ENCODE peak calls at places on chromosomes 2 and 18, in five cellular contexts. One of them, this sample, is unnamed.

GRCh38 chr2:108396845-108397244 is 19.1 kb downstream of the SULT1C4 start:
- DNase-seq in astrocyte of the spinal cord: peak; percentile 42
- DNase-seq in mesendoderm: peak; percentile 72
- DNase-seq in coronary artery: no peak
- DNase-seq in uterus: no peak
- DNase-seq in this sample: peak; percentile 70

GRCh38 chr18:8959551-8960135 is 142.9 kb upstream of the NDUFV2 start:
- DNase-seq in mesendoderm: peak; percentile 82
- DNase-seq in astrocyte of the spinal cord: no peak
- DNase-seq in coronary artery: no peak
- DNase-seq in uterus: no peak
- DNase-seq in this sample: no peak

GRCh38 chr2:8607591-8607990 is 74.3 kb upstream of the ID2 start:
- DNase-seq in mesendoderm: no peak
- DNase-seq in astrocyte of the spinal cord: peak; percentile 81
- DNase-seq in uterus: no peak
- DNase-seq in coronary artery: no peak
- DNase-seq in this sample: peak; percentile 70

GRCh38 chr2:7279421-7279949 is 362.3 kb downstream of the RNF144A start:
- DNase-seq in mesendoderm: no peak
- DNase-seq in astrocyte of the spinal cord: no peak
- DNase-seq in uterus: no peak
- DNase-seq in coronary artery: no peak
- DNase-seq in this sample: no peak

GRCh38 chr2:137910641-137911040 is 53.6 kb upstream of the HNMT start:
- DNase-seq in coronary artery: no peak
- DNase-seq in astrocyte of the spinal cord: peak; percentile 43
- DNase-seq in mesendoderm: peak; percentile 19
- DNase-seq in uterus: no peak
- DNase-seq in this sample: peak; percentile 49

GRCh38 chr2:11343626-11344341 is 652 bp downstream of the ROCK2 start:
- DNase-seq in mesendoderm: peak; percentile 91
- DNase-seq in coronary artery: peak; percentile 78
- DNase-seq in astrocyte of the spinal cord: peak; percentile 27
- DNase-seq in uterus: peak; percentile 43
- DNase-seq in this sample: no peak

GRCh38 chr2:129768485-129769258 is 210.8 kb upstream of the RAB6C start:
- DNase-seq in mesendoderm: no peak
- DNase-seq in uterus: no peak
- DNase-seq in astrocyte of the spinal cord: no peak
- DNase-seq in coronary artery: no peak
- DNase-seq in this sample: no peak

GRCh38 chr2:195313976-195314375 is 343.1 kb upstream of the SLC39A10 start:
- DNase-seq in astrocyte of the spinal cord: no peak
- DNase-seq in uterus: no peak
- DNase-seq in coronary artery: no peak
- DNase-seq in mesendoderm: no peak
- DNase-seq in this sample: no peak

GRCh38 chr2:238003234-238004032 is 36.6 kb downstream of the UBE2F start:
- DNase-seq in uterus: no peak
- DNase-seq in astrocyte of the spinal cord: no peak
- DNase-seq in mesendoderm: no peak
- DNase-seq in coronary artery: no peak
- DNase-seq in this sample: no peak

GRCh38 chr18:47931707-47932103 is 1.2 kb upstream of the SMAD2 start:
- DNase-seq in coronary artery: no peak
- DNase-seq in uterus: peak; percentile 17
- DNase-seq in astrocyte of the spinal cord: peak; percentile 28
- DNase-seq in mesendoderm: peak; percentile 86
- DNase-seq in this sample: no peak

GRCh38 chr18:26867471-26867870 is 2.0 kb upstream of the AQP4 start:
- DNase-seq in astrocyte of the spinal cord: no peak
- DNase-seq in mesendoderm: no peak
- DNase-seq in uterus: no peak
- DNase-seq in coronary artery: no peak
- DNase-seq in this sample: no peak

GRCh38 chr2:225295102-225295501 is 104.4 kb upstream of the NYAP2 start:
- DNase-seq in mesendoderm: no peak
- DNase-seq in uterus: no peak
- DNase-seq in coronary artery: no peak
- DNase-seq in astrocyte of the spinal cord: no peak
- DNase-seq in this sample: no peak

GRCh38 chr2:17815466-17816184 is 635 bp upstream of the MSGN1 start:
- DNase-seq in astrocyte of the spinal cord: no peak
- DNase-seq in uterus: no peak
- DNase-seq in mesendoderm: peak; percentile 32
- DNase-seq in coronary artery: no peak
- DNase-seq in this sample: no peak

GRCh38 chr2:16348821-16349515 is 316.7 kb downstream of the CYRIA start:
- DNase-seq in coronary artery: no peak
- DNase-seq in mesendoderm: no peak
- DNase-seq in uterus: no peak
- DNase-seq in astrocyte of the spinal cord: no peak
- DNase-seq in this sample: no peak

GRCh38 chr18:57150828-57151227 is 3.9 kb downstream of the BOD1L2 start:
- DNase-seq in uterus: no peak
- DNase-seq in astrocyte of the spinal cord: no peak
- DNase-seq in coronary artery: no peak
- DNase-seq in mesendoderm: peak; percentile 54
- DNase-seq in this sample: no peak

GRCh38 chr18:49655266-49656097 is 93.6 kb downstream of the LIPG start:
- DNase-seq in uterus: no peak
- DNase-seq in coronary artery: peak; percentile 33
- DNase-seq in mesendoderm: no peak
- DNase-seq in astrocyte of the spinal cord: no peak
- DNase-seq in this sample: no peak

GRCh38 chr2:85523906-85524566 is 14.9 kb upstream of the MAT2A start:
- DNase-seq in uterus: no peak
- DNase-seq in mesendoderm: peak; percentile 42
- DNase-seq in coronary artery: no peak
- DNase-seq in astrocyte of the spinal cord: no peak
- DNase-seq in this sample: no peak

GRCh38 chr18:37476182-37476581 is 89.4 kb downstream of the CELF4 start:
- DNase-seq in astrocyte of the spinal cord: no peak
- DNase-seq in mesendoderm: peak; percentile 55
- DNase-seq in uterus: no peak
- DNase-seq in coronary artery: no peak
- DNase-seq in this sample: no peak

GRCh38 chr2:187689372-187689771 is 135.1 kb upstream of the TFPI start:
- DNase-seq in astrocyte of the spinal cord: peak; percentile 52
- DNase-seq in mesendoderm: no peak
- DNase-seq in coronary artery: no peak
- DNase-seq in uterus: no peak
- DNase-seq in this sample: peak; percentile 21

GRCh38 chr2:70719231-70719630 is 48.8 kb downstream of the ADD2 start:
- DNase-seq in uterus: no peak
- DNase-seq in astrocyte of the spinal cord: no peak
- DNase-seq in mesendoderm: no peak
- DNase-seq in coronary artery: no peak
- DNase-seq in this sample: no peak

GRCh38 chr2:96533292-96534073 is 3.1 kb upstream of the ARID5A start:
- DNase-seq in uterus: peak; percentile 91
- DNase-seq in astrocyte of the spinal cord: peak; percentile 40
- DNase-seq in coronary artery: peak; percentile 97
- DNase-seq in mesendoderm: no peak
- DNase-seq in this sample: peak; percentile 84

GRCh38 chr2:96532641-96533291 is 3.8 kb upstream of the ARID5A start:
- DNase-seq in astrocyte of the spinal cord: no peak
- DNase-seq in coronary artery: no peak
- DNase-seq in mesendoderm: no peak
- DNase-seq in uterus: no peak
- DNase-seq in this sample: no peak

GRCh38 chr2:96531366-96531765 is 5.2 kb upstream of the ARID5A start:
- DNase-seq in coronary artery: peak; percentile 77
- DNase-seq in uterus: peak; percentile 57
- DNase-seq in mesendoderm: no peak
- DNase-seq in astrocyte of the spinal cord: no peak
- DNase-seq in this sample: no peak

GRCh38 chr2:96530474-96531357 is 5.8 kb upstream of the ARID5A start:
- DNase-seq in astrocyte of the spinal cord: no peak
- DNase-seq in mesendoderm: no peak
- DNase-seq in coronary artery: no peak
- DNase-seq in uterus: peak; percentile 43
- DNase-seq in this sample: no peak

DNA sequence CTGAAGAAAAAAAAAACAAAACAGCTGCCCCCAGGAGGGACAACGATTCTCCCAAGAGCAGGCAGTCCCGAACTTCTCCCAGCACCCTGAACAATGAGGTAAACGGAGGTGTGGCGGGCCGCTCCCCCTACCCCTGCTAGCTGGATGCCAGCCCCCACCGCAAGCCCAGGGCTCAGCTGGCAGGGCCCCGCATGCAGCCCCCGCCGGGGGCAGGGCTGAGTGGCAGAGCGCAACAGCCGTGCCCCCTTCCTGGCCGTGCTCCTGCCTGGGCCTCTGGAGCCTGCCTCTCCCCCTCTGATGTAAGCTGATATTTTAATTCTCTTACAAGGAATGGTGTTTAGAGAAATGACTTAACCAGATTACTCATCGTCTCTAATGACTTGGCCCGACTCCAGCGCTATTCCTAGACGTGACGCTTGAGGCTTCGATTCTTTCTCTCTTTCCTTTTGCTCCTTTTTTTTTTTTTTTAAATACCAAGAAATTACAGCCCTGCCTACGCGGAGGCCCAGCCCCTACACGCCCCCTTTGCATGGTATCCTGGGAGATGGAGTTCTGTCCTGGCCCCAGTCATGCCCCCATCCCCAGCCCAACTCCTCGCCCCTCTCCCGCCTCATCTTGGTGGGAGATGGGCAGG is 4.6 kb upstream of the ARID5A start:
- DNase-seq in uterus: peak; percentile 100
- DNase-seq in coronary artery: peak; percentile 97
- DNase-seq in mesendoderm: peak; percentile 91
- DNase-seq in astrocyte of the spinal cord: peak; percentile 99
- DNase-seq in this sample: peak; percentile 99
- H3K4me3 ChIP-seq in uterus: peak overlapping the region; percentile 16
- H3K4me3 ChIP-seq in coronary artery: peak overlapping the region; percentile 53
- H3K4me3 ChIP-seq in mesendoderm: no peak overlapping the region
- H3K4me3 ChIP-seq in astrocyte of the spinal cord: peak overlapping the region; percentile 0
- H3K4me3 ChIP-seq in this sample: peak overlapping the region; percentile 27

GRCh38 chr2:241842067-241842415 is 16.7 kb downstream of the PDCD1 start:
- DNase-seq in uterus: no peak
- DNase-seq in coronary artery: no peak
- DNase-seq in mesendoderm: no peak
- DNase-seq in astrocyte of the spinal cord: no peak
- DNase-seq in this sample: no peak

GRCh38 chr2:241844066-241844728 is 14.5 kb downstream of the PDCD1 start:
- DNase-seq in uterus: peak; percentile 62
- DNase-seq in astrocyte of the spinal cord: peak; percentile 14
- DNase-seq in coronary artery: peak; percentile 82
- DNase-seq in mesendoderm: peak; percentile 57
- DNase-seq in this sample: peak; percentile 40

GRCh38 chr2:241844831-241845578 is 13.7 kb downstream of the PDCD1 start:
- DNase-seq in coronary artery: no peak
- DNase-seq in astrocyte of the spinal cord: no peak
- DNase-seq in uterus: peak; percentile 16
- DNase-seq in mesendoderm: no peak
- DNase-seq in this sample: no peak

GRCh38 chr2:241842620-241843211 is 16.0 kb downstream of the PDCD1 start:
- DNase-seq in astrocyte of the spinal cord: no peak
- DNase-seq in mesendoderm: no peak
- DNase-seq in coronary artery: peak; percentile 79
- DNase-seq in uterus: no peak
- DNase-seq in this sample: no peak

GRCh38 chr2:241843321-241844065 is 15.2 kb downstream of the PDCD1 start:
- DNase-seq in uterus: no peak
- DNase-seq in mesendoderm: no peak
- DNase-seq in coronary artery: peak; percentile 73
- DNase-seq in astrocyte of the spinal cord: no peak
- DNase-seq in this sample: no peak
- H3K4me3 ChIP-seq in uterus: no peak overlapping the region
- H3K4me3 ChIP-seq in mesendoderm: no peak overlapping the region
- H3K4me3 ChIP-seq in coronary artery: peak overlapping the region; percentile 75
- H3K4me3 ChIP-seq in astrocyte of the spinal cord: no peak overlapping the region
- H3K4me3 ChIP-seq in this sample: no peak overlapping the region

GRCh38 chr18:59848002-59848401 is 51.8 kb upstream of the PMAIP1 start:
- DNase-seq in coronary artery: no peak
- DNase-seq in astrocyte of the spinal cord: no peak
- DNase-seq in mesendoderm: no peak
- DNase-seq in uterus: no peak
- DNase-seq in this sample: no peak
- H3K4me3 ChIP-seq in coronary artery: no peak overlapping the region
- H3K4me3 ChIP-seq in astrocyte of the spinal cord: no peak overlapping the region
- H3K4me3 ChIP-seq in mesendoderm: no peak overlapping the region
- H3K4me3 ChIP-seq in uterus: no peak overlapping the region
- H3K4me3 ChIP-seq in this sample: no peak overlapping the region

DNA sequence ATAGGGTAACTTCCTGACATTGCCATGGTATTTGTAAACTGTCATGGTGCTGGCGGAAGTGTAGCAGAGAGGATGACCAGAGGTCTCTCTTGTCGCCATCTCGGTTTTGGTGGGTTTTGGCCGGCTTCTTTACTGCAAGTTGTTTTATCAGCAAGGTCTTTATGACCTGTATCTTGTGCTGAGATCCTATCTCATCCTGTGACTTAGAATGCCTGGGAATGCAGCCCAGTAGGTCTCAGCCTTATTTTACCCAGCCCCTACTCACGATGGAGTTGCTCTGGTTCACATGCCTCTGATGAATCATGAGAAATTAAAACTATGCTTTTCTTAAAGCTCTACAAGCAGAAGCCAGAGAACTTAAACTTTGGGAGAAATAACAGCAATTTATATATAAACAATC is 12.7 kb upstream of the NFU1 start:
- DNase-seq in astrocyte of the spinal cord: peak; percentile 19
- DNase-seq in coronary artery: no peak
- DNase-seq in uterus: no peak
- DNase-seq in mesendoderm: peak; percentile 79
- DNase-seq in this sample: no peak
- H3K4me3 ChIP-seq in astrocyte of the spinal cord: no peak overlapping the region
- H3K4me3 ChIP-seq in coronary artery: no peak overlapping the region
- H3K4me3 ChIP-seq in uterus: no peak overlapping the region
- H3K4me3 ChIP-seq in mesendoderm: no peak overlapping the region
- H3K4me3 ChIP-seq in this sample: no peak overlapping the region

This sample was measured in fibroblast of pulmonary artery.